ENCODE peak calls at places on chromosomes 2 and 18, in six cellular contexts. H is hepatocyte, E is GM23338, G is PC-3, S is neural progenitor cell, C is HCT116. Y is an unnamed sample.

GRCh38 chr2:128057334-128057733 is 29.5 kb upstream of the SAP130 start:
- DNase-seq in H (no peak), E (no peak), G (no peak), S (no peak), C (no peak), Y (no peak)

GRCh38 chr2:201363857-201364560 is 6.9 kb upstream of the FLACC1 start:
- DNase-seq in H (peak; percentile 49), E (peak; percentile 80), G (peak; percentile 84), S (peak; percentile 61), C (peak; percentile 24), Y (peak; percentile 78)

GRCh38 chr2:205868773-205869333 is 186.6 kb downstream of the NRP2 start:
- DNase-seq in H (no peak), E (no peak), G (peak; percentile 36), S (no peak), C (no peak), Y (no peak)

GRCh38 chr2:215415820-215416613 is 19.9 kb downstream of the FN1 start:
- DNase-seq in H (no peak), E (no peak), G (no peak), S (no peak), C (no peak), Y (no peak)

GRCh38 chr2:127389778-127390435 is 2.1 kb upstream of the MAP3K2 start:
- DNase-seq in H (no peak), E (peak; percentile 41), G (no peak), S (no peak), C (no peak), Y (no peak)

GRCh38 chr2:201980946-201981345 is 52.7 kb upstream of the FZD7 start:
- DNase-seq in H (no peak), E (no peak), G (no peak), S (no peak), C (no peak), Y (no peak)

GRCh38 chr18:80200932-80201672 is 46.2 kb downstream of the PARD6G start:
- DNase-seq in H (no peak), E (no peak), G (no peak), S (no peak), C (no peak), Y (no peak)

GRCh38 chr2:130289780-130290179 is 52.9 kb upstream of the IMP4 start:
- DNase-seq in H (no peak), E (no peak), G (peak; percentile 54), S (no peak), C (no peak), Y (no peak)

GRCh38 chr2:152623076-152623740 is 94.1 kb downstream of the PRPF40A start:
- DNase-seq in H (no peak), E (no peak), G (no peak), S (peak; percentile 23), C (no peak), Y (no peak)

GRCh38 chr2:236180831-236181453 is 12.8 kb upstream of the GBX2 start:
- DNase-seq in H (peak; percentile 80), E (peak; percentile 92), G (peak; percentile 79), S (peak; percentile 83), C (peak; percentile 42), Y (peak; percentile 65)

GRCh38 chr2:8566788-8567468 is 114.9 kb upstream of the ID2 start:
- DNase-seq in H (no peak), E (no peak), G (no peak), S (no peak), C (no peak), Y (no peak)

GRCh38 chr2:109110185-109110584 is 18.8 kb upstream of the SH3RF3 start:
- DNase-seq in H (no peak), E (no peak), G (no peak), S (no peak), C (no peak), Y (no peak)

GRCh38 chr2:225137971-225138370 is 95.7 kb upstream of the DOCK10 start:
- DNase-seq in H (no peak), E (no peak), G (peak; percentile 86), S (no peak), C (no peak), Y (peak; percentile 50)

GRCh38 chr18:2903006-2903405 is 56.2 kb downstream of the EMILIN2 start:
- DNase-seq in H (peak; percentile 78), E (no peak), G (peak; percentile 68), S (no peak), C (no peak), Y (peak; percentile 91)

GRCh38 chr18:58398648-58399398 is 230.1 kb downstream of the ALPK2 start:
- DNase-seq in H (no peak), E (no peak), G (no peak), S (no peak), C (no peak), Y (no peak)

GRCh38 chr2:108833219-108833618 is 46.6 kb downstream of the CCDC138 start:
- DNase-seq in H (no peak), E (peak; percentile 13), G (peak; percentile 41), S (no peak), C (no peak), Y (no peak)

GRCh38 chr2:167784071-167784400 is 463.4 kb downstream of the STK39 start:
- DNase-seq in H (no peak), E (no peak), G (no peak), S (peak; percentile 18), C (no peak), Y (no peak)

GRCh38 chr2:9618410-9618809 is 12.4 kb downstream of the YWHAQ start:
- DNase-seq in H (no peak), E (no peak), G (no peak), S (no peak), C (no peak), Y (no peak)

GRCh38 chr18:9475643-9476580 is 599 bp downstream of the RALBP1 start:
- DNase-seq in H (peak; percentile 11), E (peak; percentile 20), G (peak; percentile 33), S (no peak), C (no peak), Y (peak; percentile 63)

GRCh38 chr2:7045601-7046590 is 128.7 kb downstream of the RNF144A start:
- DNase-seq in H (no peak), E (no peak), G (no peak), S (no peak), C (no peak), Y (no peak)

GRCh38 chr18:9604348-9604747 is 10.0 kb downstream of the PPP4R1 start:
- DNase-seq in H (no peak), E (no peak), G (no peak), S (no peak), C (no peak), Y (no peak)

GRCh38 chr2:30708491-30709290 is 98.6 kb downstream of the CAPN13 start:
- DNase-seq in H (no peak), E (peak; percentile 54), G (peak; percentile 11), S (no peak), C (no peak), Y (peak; percentile 51)

DNA sequence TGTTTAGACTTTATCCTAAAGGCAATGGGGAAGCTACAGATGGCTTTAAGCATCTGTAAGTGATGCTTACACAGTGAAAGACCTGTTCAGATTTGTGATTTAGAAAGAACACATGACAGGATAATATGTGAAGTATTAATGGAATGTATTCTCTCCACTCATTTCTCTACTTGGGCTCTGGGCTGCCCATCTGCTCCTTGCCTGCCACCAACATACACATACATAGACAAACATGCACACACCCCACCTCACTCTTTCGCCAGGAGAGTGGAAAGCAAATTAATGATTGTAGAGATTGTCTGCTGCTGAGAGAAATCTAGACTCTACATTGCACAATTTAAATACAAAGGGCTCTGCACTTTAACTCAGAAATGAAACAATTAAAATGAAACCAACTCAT is 61.0 kb upstream of the NFE2L2 start:
- DNase-seq in H (no peak), E (no peak), G (no peak), S (no peak), C (no peak), Y (peak; percentile 57)
- TF ChIP-seq EZH2phosphoT487 in H (no peak), E (no peak), G (no peak), S (no peak), C (no peak), Y (no peak)

DNA sequence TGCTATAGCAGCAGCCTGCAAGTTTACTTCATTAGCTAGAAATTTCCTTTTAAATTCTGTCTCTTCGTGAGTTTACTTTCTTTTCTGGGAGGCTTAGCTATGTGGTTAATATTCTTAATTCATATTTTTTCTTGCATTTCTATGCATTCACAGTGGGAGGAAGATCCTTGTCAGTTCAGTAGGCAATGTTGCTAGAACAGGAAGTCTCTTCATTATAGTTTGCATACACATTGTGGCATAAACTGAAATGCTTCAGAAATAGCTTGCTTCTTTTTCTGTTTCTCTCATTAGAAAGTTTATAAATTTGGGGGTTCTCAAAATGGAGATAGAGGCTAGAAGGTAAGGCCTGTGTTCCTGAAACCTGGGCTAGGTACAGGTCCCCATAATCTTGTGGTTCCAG is 8.1 kb upstream of the ARHGAP15 start:
- DNase-seq in H (no peak), E (no peak), G (no peak), S (no peak), C (no peak), Y (no peak)
- TF ChIP-seq EZH2phosphoT487 in H (no peak), E (no peak), G (no peak), S (no peak), C (no peak), Y (no peak)

GRCh38 chr18:54647176-54647575 is 56.1 kb downstream of the DYNAP start:
- DNase-seq in H (peak; percentile 61), E (peak; percentile 72), G (peak; percentile 69), S (peak; percentile 53), C (peak; percentile 34), Y (peak; percentile 7)
- TF ChIP-seq EZH2phosphoT487 in H (no peak), E (no peak), G (no peak), S (no peak), C (no peak), Y (no peak)

GRCh38 chr2:5794012-5794411 is 101.8 kb downstream of the SOX11 start:
- DNase-seq in H (no peak), E (no peak), G (no peak), S (no peak), C (no peak), Y (no peak)

GRCh38 chr2:5803547-5803946 is 111.4 kb downstream of the SOX11 start:
- DNase-seq in H (no peak), E (peak; percentile 13), G (no peak), S (peak; percentile 79), C (no peak), Y (peak; percentile 51)

GRCh38 chr2:5799348-5799747 is 107.2 kb downstream of the SOX11 start:
- DNase-seq in H (no peak), E (no peak), G (no peak), S (no peak), C (no peak), Y (no peak)

DNA sequence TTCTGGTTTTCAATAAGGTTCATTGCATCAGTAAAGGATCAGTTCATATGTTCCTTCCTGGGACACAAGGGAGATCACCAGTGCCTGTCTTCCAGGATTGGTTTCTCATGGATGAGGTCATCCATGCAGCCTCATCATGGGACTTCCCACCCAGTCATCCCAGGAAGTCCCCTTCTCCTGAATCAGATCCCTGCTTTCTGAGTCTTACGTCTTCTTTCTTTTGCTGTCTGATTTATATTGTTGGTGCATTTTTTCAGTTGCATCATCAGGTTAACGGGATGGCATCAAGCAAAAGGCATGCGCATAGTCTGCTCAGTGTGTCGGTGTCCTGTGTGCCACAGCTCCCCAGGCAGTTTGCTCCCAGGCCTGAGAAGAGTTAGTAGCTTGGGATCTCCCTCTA is 105.9 kb downstream of the SOX11 start:
- DNase-seq in H (no peak), E (no peak), G (no peak), S (no peak), C (no peak), Y (peak; percentile 5)
- TF ChIP-seq EZH2phosphoT487 in H (no peak), E (no peak), G (no peak), S (no peak), C (no peak), Y (no peak)

GRCh38 chr2:60945341-60945740 is 64.0 kb downstream of the REL start:
- DNase-seq in H (no peak), E (no peak), G (no peak), S (peak; percentile 31), C (no peak), Y (no peak)
- TF ChIP-seq EZH2phosphoT487 in H (no peak), E (no peak), G (no peak), S (no peak), C (no peak), Y (no peak)

Y was measured in GM23248.